ENCODE peak calls at places on chromosome 10, in five cellular contexts. M is cardiac fibroblast, L is AG10803, S is fibroblast of the aortic adventitia, Y is GM12865. U is an unnamed sample.

GRCh38 chr10:112716924-112717348 is 233.1 kb upstream of the TCF7L2 start:
- DNase-seq in M (peak; percentile 80), L (no peak), S (peak; percentile 76), Y (no peak), U (no peak)

GRCh38 chr10:44959243-44960097 is at the start of gene RASSF4:
- DNase-seq in M (peak; percentile 79), L (peak; percentile 75), S (peak; percentile 83), Y (peak; percentile 93), U (no peak)

GRCh38 chr10:109875828-109876821 is 47.2 kb downstream of the XPNPEP1 start:
- DNase-seq in M (no peak), L (no peak), S (no peak), Y (no peak), U (no peak)

GRCh38 chr10:18713077-18713476 is 53.8 kb downstream of the ARL5B start:
- DNase-seq in M (peak; percentile 88), L (peak; percentile 97), S (peak; percentile 88), Y (no peak), U (peak; percentile 89)

GRCh38 chr10:132554053-132554990 is 16.7 kb downstream of the INPP5A start:
- DNase-seq in M (no peak), L (no peak), S (no peak), Y (no peak), U (no peak)

GRCh38 chr10:132624847-132625839 is 87.6 kb downstream of the INPP5A start:
- DNase-seq in M (no peak), L (peak; percentile 13), S (peak; percentile 19), Y (no peak), U (no peak)

GRCh38 chr10:30000802-30001571 is 58.4 kb downstream of the JCAD start:
- DNase-seq in M (peak; percentile 97), L (peak; percentile 91), S (peak; percentile 97), Y (no peak), U (peak; percentile 83)

GRCh38 chr10:61628199-61628874 is 34.4 kb upstream of the CABCOCO1 start:
- DNase-seq in M (peak; percentile 81), L (peak; percentile 73), S (peak; percentile 76), Y (no peak), U (no peak)

GRCh38 chr10:133405844-133406527 is 12.0 kb downstream of the MTG1 start:
- DNase-seq in M (peak; percentile 21), L (peak; percentile 52), S (peak; percentile 7), Y (peak; percentile 50), U (peak; percentile 7)

GRCh38 chr10:70132098-70133029 is at the start of gene AIFM2:
- DNase-seq in M (peak; percentile 72), L (peak; percentile 74), S (peak; percentile 59), Y (peak; percentile 81), U (peak; percentile 14)

GRCh38 chr10:60914676-60915075 is 29.3 kb downstream of the RHOBTB1 start:
- DNase-seq in M (peak; percentile 83), L (peak; percentile 100), S (peak; percentile 98), Y (no peak), U (peak; percentile 98)

GRCh38 chr10:42785759-42786158 is 3.2 kb downstream of the BMS1 start:
- DNase-seq in M (no peak), L (no peak), S (no peak), Y (no peak), U (no peak)

GRCh38 chr10:127013696-127014095 is 108.5 kb downstream of the DOCK1 start:
- DNase-seq in M (no peak), L (no peak), S (no peak), Y (no peak), U (no peak)

GRCh38 chr10:21929070-21929469 is 74.5 kb downstream of the DNAJC1 start:
- DNase-seq in M (no peak), L (no peak), S (no peak), Y (no peak), U (no peak)

GRCh38 chr10:79003183-79004100 is 65.3 kb upstream of the ZMIZ1 start:
- DNase-seq in M (no peak), L (no peak), S (no peak), Y (no peak), U (no peak)

DNA sequence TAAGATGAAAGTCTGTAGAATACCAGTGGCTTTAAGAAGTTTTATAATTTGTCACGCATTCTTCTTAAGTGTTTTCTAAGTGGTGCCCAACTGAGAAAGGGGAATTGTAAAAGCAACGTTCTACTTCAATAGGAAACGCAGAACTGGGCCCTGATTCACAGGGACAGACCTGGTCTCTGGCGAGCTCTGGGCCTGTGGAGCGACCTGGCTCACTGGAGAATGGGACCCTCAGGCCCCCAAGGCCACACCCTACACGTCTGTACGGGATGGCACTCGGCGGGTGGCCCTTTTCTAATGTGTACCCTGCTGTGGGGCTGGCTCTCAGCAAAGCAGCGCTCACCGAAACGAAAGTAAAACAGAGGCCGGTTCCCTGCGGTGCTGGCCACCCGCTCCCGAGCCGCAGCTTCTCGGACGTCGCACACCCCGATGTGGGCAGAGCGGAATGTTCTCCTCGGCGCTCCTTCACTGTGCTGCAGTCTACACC is 205.0 kb downstream of the DIP2C start:
- DNase-seq in M (peak; percentile 33), L (peak; percentile 42), S (peak; percentile 38), Y (peak; percentile 62), U (no peak)
- H3K4me3 ChIP-seq in M (peak overlapping the region; percentile 9), L (peak overlapping the region; percentile 47), S (peak overlapping the region; percentile 57), Y (peak overlapping the region; percentile 75), U (peak overlapping the region; percentile 43)

DNA sequence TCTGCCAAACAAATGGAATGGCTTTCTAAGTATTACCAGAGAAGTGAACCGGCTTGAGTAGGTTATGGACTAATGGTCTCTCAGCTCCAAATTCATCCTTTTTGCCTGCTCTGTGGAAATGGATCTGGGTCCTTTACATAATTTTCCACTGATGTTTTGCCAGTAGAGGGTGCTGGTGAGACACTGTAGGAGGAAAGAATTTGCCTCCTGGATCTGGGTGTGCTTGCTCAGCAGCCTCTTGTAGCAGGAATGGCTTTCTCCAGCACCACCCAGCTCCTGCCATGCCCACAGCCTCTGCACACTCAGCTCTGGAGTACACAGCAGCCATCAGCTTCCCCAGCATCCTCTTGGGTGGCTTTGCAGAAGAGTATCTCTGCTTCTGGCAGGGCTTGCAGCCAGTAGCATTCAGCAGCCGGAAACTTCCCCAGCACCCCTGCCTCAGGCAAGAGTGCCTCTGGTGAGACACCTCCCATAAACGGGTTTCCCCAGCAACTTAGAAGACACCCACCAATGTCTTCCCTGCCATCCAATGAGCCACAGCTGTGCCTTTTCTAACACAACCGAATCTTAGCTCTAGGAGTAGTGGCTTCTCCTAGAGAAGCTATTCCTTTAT is 235.0 kb upstream of the PLPP4 start:
- DNase-seq in M (peak; percentile 35), L (peak; percentile 55), S (peak; percentile 70), Y (peak; percentile 61), U (peak; percentile 2)
- TF ChIP-seq CTCF in M (peak; percentile 39), L (peak; percentile 74), S (peak; percentile 68), Y (peak; percentile 73), U (peak; percentile 65)

GRCh38 chr10:3935141-3935540 is 150.1 kb upstream of the KLF6 start:
- DNase-seq in M (peak; percentile 89), L (peak; percentile 89), S (peak; percentile 91), Y (peak; percentile 92), U (peak; percentile 57)
- H3K4me3 ChIP-seq in M (peak overlapping the region; percentile 5), L (peak overlapping the region; percentile 48), S (peak overlapping the region; percentile 47), Y (peak overlapping the region; percentile 19), U (peak overlapping the region; percentile 19)

DNA sequence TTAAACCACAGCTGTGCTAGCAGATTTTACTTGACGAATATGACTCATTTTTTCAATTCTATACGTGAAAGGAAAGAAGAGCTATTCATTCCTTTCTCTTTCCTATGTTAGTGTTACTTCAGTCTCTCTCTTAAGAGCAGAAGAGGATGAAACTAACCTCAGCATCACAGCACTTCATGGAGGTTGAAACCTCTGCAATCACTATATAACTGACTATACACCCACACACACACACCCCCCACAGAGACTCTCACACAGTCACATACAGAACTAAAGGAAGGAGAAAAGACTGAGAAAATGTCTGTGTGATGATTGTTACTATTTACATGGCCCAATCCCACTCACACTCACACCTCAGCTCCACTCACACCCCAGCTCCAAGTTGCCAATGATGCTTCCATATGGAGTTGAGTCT is 104.2 kb downstream of the KIF20B start:
- DNase-seq in M (no peak), L (no peak), S (no peak), Y (peak; percentile 75), U (no peak)
- TF ChIP-seq CTCF in M (no peak), L (no peak), S (no peak), Y (no peak), U (no peak)

GRCh38 chr10:76583711-76584161 is 1053.9 kb downstream of the KCNMA1 start:
- DNase-seq in M (peak; percentile 96), L (peak; percentile 95), S (peak; percentile 93), Y (no peak), U (peak; percentile 78)
- H3K4me3 ChIP-seq in M (no peak overlapping the region), L (no peak overlapping the region), S (no peak overlapping the region), Y (no peak overlapping the region), U (no peak overlapping the region)

GRCh38 chr10:48659790-48660189 is 24.9 kb upstream of the WDFY4 start:
- DNase-seq in M (peak; percentile 33), L (no peak), S (peak; percentile 17), Y (peak; percentile 44), U (no peak)
- TF ChIP-seq CTCF in M (peak; percentile 34), L (peak; percentile 30), S (peak; percentile 39), Y (peak; percentile 22), U (peak; percentile 21)

DNA sequence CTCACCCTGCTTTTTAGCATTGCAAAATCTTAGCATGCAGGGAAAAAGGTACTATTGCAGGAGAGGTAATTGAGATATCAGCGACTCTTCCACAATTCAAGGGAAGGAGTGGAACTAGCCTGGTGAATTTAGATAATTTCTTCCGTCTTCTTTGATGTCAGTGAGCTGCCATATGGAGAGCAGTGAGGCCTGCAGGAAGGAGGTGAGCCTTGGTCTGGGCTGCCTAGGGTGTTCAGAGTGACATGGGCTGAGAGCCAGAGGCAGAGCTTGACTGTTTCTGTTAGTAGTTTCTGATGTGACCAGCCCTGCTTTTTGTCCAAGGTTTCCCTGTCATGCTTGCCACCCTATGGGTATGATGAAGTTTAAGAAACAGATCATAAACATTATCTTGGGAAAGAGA is 28.6 kb downstream of the KAT6B start:
- DNase-seq in M (no peak), L (no peak), S (no peak), Y (peak; percentile 69), U (no peak)
- H3K4me3 ChIP-seq in M (no peak overlapping the region), L (no peak overlapping the region), S (no peak overlapping the region), Y (peak overlapping the region; percentile 39), U (no peak overlapping the region)

DNA sequence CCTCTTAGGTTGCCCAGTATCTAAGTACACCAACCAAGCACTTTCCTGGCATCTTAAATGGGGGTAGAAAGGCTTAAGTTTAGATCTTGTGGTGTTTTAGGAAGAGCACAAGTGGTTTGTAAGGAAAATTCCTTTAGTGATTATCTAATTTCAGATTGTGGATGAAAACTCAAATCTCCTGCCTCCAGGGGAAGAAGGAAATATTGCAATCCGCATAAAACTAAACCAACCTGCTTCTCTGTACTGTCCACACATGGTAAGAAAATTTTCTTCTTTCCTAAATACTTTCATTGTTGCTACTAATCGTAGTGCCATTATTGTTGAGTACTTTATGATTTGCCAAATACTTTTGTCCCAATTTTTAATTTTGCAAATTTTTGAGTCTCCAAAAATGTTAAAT is 31.1 kb downstream of the ACSM6 start:
- DNase-seq in M (no peak), L (no peak), S (no peak), Y (no peak), U (no peak)
- TF ChIP-seq CTCF in M (no peak), L (no peak), S (no peak), Y (no peak), U (no peak)

GRCh38 chr10:5606864-5607263 is 59.5 kb downstream of the ASB13 start:
- DNase-seq in M (no peak), L (no peak), S (no peak), Y (no peak), U (no peak)
- H3K4me3 ChIP-seq in M (no peak overlapping the region), L (no peak overlapping the region), S (no peak overlapping the region), Y (no peak overlapping the region), U (no peak overlapping the region)